ENCODE peak calls at places on chromosomes 12 and 14, in nine cellular contexts. G is stimulated activated CD8-positive, alpha-beta memory T cell treated with anti-CD3 and anti-CD28 coated beads, Interleukin-12 subunit alpha, Interleukin-12 subunit beta, amount 100 ng/mL, for 1 hour; F is HCEC 1CT; E is mammary epithelial cell; H is cardiac muscle cell; B is dermis microvascular lymphatic vessel endothelial cell; Z is T follicular helper cell; R is OCI-LY7; Y is lower lobe of right lung. N is an unnamed sample.

GRCh38 chr12:58925111-58925732 is 4.9 kb upstream of the LRIG3 start:
- DNase-seq in G (no peak), F (no peak), E (no peak), H (no peak), B (no peak), Z (no peak), R (no peak), Y (no peak), N (no peak)

GRCh38 chr14:106665814-106666213 is 1139.4 kb downstream of the TMEM121 start:
- DNase-seq in G (no peak), F (no peak), E (no peak), H (no peak), B (no peak), Z (no peak), R (no peak), Y (no peak), N (no peak)

GRCh38 chr14:56004807-56005579 is 113.2 kb upstream of the PELI2 start:
- DNase-seq in G (no peak), F (peak; percentile 55), E (no peak), H (peak; percentile 29), B (no peak), Z (peak; percentile 6), R (peak; percentile 2), Y (peak; percentile 52), N (no peak)

GRCh38 chr14:96082420-96083300 is 43.5 kb downstream of the C14orf132 start:
- DNase-seq in G (no peak), F (no peak), E (no peak), H (no peak), B (no peak), Z (no peak), R (no peak), Y (peak; percentile 5), N (no peak)

GRCh38 chr12:98758331-98758730 is 113.2 kb downstream of the APAF1 start:
- DNase-seq in G (no peak), F (no peak), E (no peak), H (no peak), B (no peak), Z (no peak), R (no peak), Y (no peak), N (no peak)

GRCh38 chr12:81128930-81129554 is 51.2 kb downstream of the ACSS3 start:
- DNase-seq in G (no peak), F (peak; percentile 54), E (peak; percentile 27), H (peak; percentile 65), B (peak; percentile 22), Z (no peak), R (peak; percentile 33), Y (no peak), N (peak; percentile 35)

GRCh38 chr12:104573-105081 is 38.1 kb downstream of the IQSEC3 start:
- DNase-seq in G (no peak), F (no peak), E (no peak), H (no peak), B (no peak), Z (no peak), R (no peak), Y (no peak), N (no peak)

GRCh38 chr12:108457734-108458361 is 57.2 kb upstream of the FICD start:
- DNase-seq in G (no peak), F (peak; percentile 12), E (no peak), H (no peak), B (no peak), Z (no peak), R (no peak), Y (no peak), N (no peak)

GRCh38 chr12:47896633-47897032 is 8.2 kb downstream of the VDR start:
- DNase-seq in G (no peak), F (no peak), E (peak; percentile 92), H (no peak), B (no peak), Z (no peak), R (no peak), Y (no peak), N (no peak)

GRCh38 chr14:50762001-50762930 is 68.7 kb downstream of the NIN start:
- DNase-seq in G (no peak), F (peak; percentile 94), E (no peak), H (no peak), B (no peak), Z (no peak), R (no peak), Y (no peak), N (no peak)

GRCh38 chr14:54579606-54580005 is 12.7 kb downstream of the SAMD4A start:
- DNase-seq in G (no peak), F (peak; percentile 51), E (no peak), H (no peak), B (no peak), Z (no peak), R (no peak), Y (no peak), N (no peak)

GRCh38 chr14:101029668-101030290 is 126.3 kb upstream of the RTL1 start:
- DNase-seq in G (no peak), F (no peak), E (no peak), H (no peak), B (no peak), Z (no peak), R (no peak), Y (no peak), N (no peak)

GRCh38 chr12:122183588-122183940 is 641 bp downstream of the LRRC43 start:
- DNase-seq in G (no peak), F (no peak), E (no peak), H (no peak), B (no peak), Z (no peak), R (no peak), Y (no peak), N (no peak)

GRCh38 chr12:49825971-49826421 is 2.2 kb downstream of the NCKAP5L start:
- DNase-seq in G (no peak), F (peak; percentile 34), E (peak; percentile 19), H (no peak), B (no peak), Z (no peak), R (no peak), Y (no peak), N (no peak)

GRCh38 chr12:32949815-32950214 is 53.2 kb upstream of the PKP2 start:
- DNase-seq in G (no peak), F (no peak), E (no peak), H (no peak), B (no peak), Z (no peak), R (no peak), Y (no peak), N (no peak)

GRCh38 chr12:10497602-10498001 is 8.1 kb upstream of the EIF2S3B start:
- DNase-seq in G (peak; percentile 49), F (no peak), E (no peak), H (no peak), B (no peak), Z (no peak), R (no peak), Y (no peak), N (no peak)

GRCh38 chr12:82299617-82300016 is 58.6 kb downstream of the CCDC59 start:
- DNase-seq in G (no peak), F (peak; percentile 62), E (no peak), H (peak; percentile 65), B (no peak), Z (no peak), R (no peak), Y (no peak), N (no peak)

GRCh38 chr14:51774209-51774608 is 86.2 kb upstream of the GNG2 start:
- DNase-seq in G (no peak), F (no peak), E (no peak), H (no peak), B (no peak), Z (no peak), R (no peak), Y (no peak), N (no peak)

GRCh38 chr12:79547044-79547734 is 143.6 kb downstream of the PAWR start:
- DNase-seq in G (no peak), F (peak; percentile 56), E (peak; percentile 98), H (peak; percentile 46), B (peak; percentile 67), Z (no peak), R (no peak), Y (no peak), N (no peak)

GRCh38 chr14:91947196-91948184 is at the start of gene FBLN5:
- DNase-seq in G (no peak), F (peak; percentile 94), E (peak; percentile 41), H (peak; percentile 75), B (no peak), Z (no peak), R (no peak), Y (peak; percentile 79), N (no peak)

GRCh38 chr14:58878740-58879139 is 241.0 kb downstream of the DACT1 start:
- DNase-seq in G (no peak), F (no peak), E (no peak), H (no peak), B (no peak), Z (no peak), R (no peak), Y (no peak), N (no peak)

GRCh38 chr12:52321433-52321832 is 235 bp upstream of the KRT83 start:
- DNase-seq in G (no peak), F (no peak), E (no peak), H (no peak), B (no peak), Z (no peak), R (no peak), Y (no peak), N (no peak)